ENCODE peak calls at places on chromosomes 5 and 9, in nine cellular contexts. D is ascending aorta, A is cardiac muscle cell, H is ovary, T is fibroblast of lung, B is vagina, N is GM23338, Y is tibial artery, I is BJ. S is an unnamed sample.

GRCh38 chr5:14365831-14366435 is 215.7 kb upstream of the OTULINL start:
- DNase-seq in D (no peak), B (no peak), Y (no peak), N (no peak), H (no peak), T (no peak), A (no peak), I (no peak), S (no peak)

GRCh38 chr9:106588601-106589000 is 274.4 kb upstream of the ZNF462 start:
- DNase-seq in Y (no peak), D (no peak), I (peak; percentile 23), T (peak; percentile 24), H (no peak), A (peak; percentile 19), B (no peak), N (peak; percentile 11), S (no peak)

GRCh38 chr5:149550608-149551226 is 522 bp downstream of the CSNK1A1 start:
- DNase-seq in A (no peak), B (no peak), I (no peak), D (no peak), H (peak; percentile 32), T (no peak), N (no peak), Y (peak; percentile 71), S (no peak)

GRCh38 chr5:90878549-90879196 is 320.1 kb downstream of the ADGRV1 start:
- DNase-seq in Y (no peak), D (no peak), T (peak; percentile 68), N (no peak), B (no peak), I (no peak), H (peak; percentile 45), A (peak; percentile 66), S (no peak)

GRCh38 chr9:116112236-116112635 is 41.4 kb upstream of the PAPPA start:
- DNase-seq in Y (no peak), I (no peak), H (no peak), A (peak; percentile 44), N (peak; percentile 29), D (no peak), B (no peak), T (peak; percentile 39), S (no peak)

GRCh38 chr5:53969331-53969730 is 341.0 kb downstream of the ARL15 start:
- DNase-seq in N (no peak), A (no peak), T (no peak), D (no peak), B (no peak), Y (no peak), I (no peak), H (no peak), S (no peak)

GRCh38 chr9:120303519-120303918 is 276.4 kb downstream of the CDK5RAP2 start:
- DNase-seq in Y (no peak), N (no peak), B (peak; percentile 74), A (no peak), T (no peak), I (no peak), D (no peak), H (no peak), S (no peak)

GRCh38 chr5:135823799-135824366 is 10.6 kb upstream of the SLC25A48 start:
- DNase-seq in N (no peak), B (peak; percentile 67), Y (no peak), H (no peak), D (no peak), T (no peak), A (peak; percentile 9), I (no peak), S (no peak)

GRCh38 chr9:70406446-70406862 is 8.0 kb downstream of the KLF9 start:
- DNase-seq in H (peak; percentile 45), I (no peak), Y (no peak), A (peak; percentile 71), B (no peak), N (peak; percentile 48), T (peak; percentile 63), D (no peak), S (no peak)

GRCh38 chr5:127936439-127936972 is 147.1 kb upstream of the SLC12A2 start:
- DNase-seq in I (no peak), T (no peak), H (no peak), N (no peak), A (no peak), D (no peak), B (no peak), Y (no peak), S (no peak)

GRCh38 chr9:106479679-106480078 is 383.3 kb upstream of the ZNF462 start:
- DNase-seq in H (no peak), A (peak; percentile 54), I (no peak), T (no peak), B (no peak), N (no peak), D (no peak), Y (no peak), S (no peak)

GRCh38 chr9:126522957-126523356 is 90.8 kb upstream of the LMX1B start:
- DNase-seq in Y (peak; percentile 57), B (no peak), A (no peak), I (no peak), H (no peak), D (no peak), T (no peak), N (no peak), S (no peak)
- H3K27me3 ChIP-seq in Y (peaks cover 76% of the 10 kb centered on the region), B (no peaks in the 10 kb centered on the region), A (peaks cover 6% of the 10 kb centered on the region), I (peaks cover 10% of the 10 kb centered on the region), H (no peaks in the 10 kb centered on the region), D (no peaks in the 10 kb centered on the region), T (peaks cover 20% of the 10 kb centered on the region), N (no peaks in the 10 kb centered on the region), S (peaks cover 3% of the 10 kb centered on the region)

GRCh38 chr9:84677080-84677479 is 7.6 kb downstream of the NTRK2 start:
- DNase-seq in T (no peak), I (no peak), A (no peak), N (no peak), Y (no peak), B (no peak), D (no peak), H (no peak), S (no peak)

GRCh38 chr9:84673806-84674205 is 4.3 kb downstream of the NTRK2 start:
- DNase-seq in B (no peak), Y (no peak), I (no peak), H (no peak), N (no peak), T (no peak), D (no peak), A (no peak), S (no peak)

GRCh38 chr9:84679571-84679970 is 10.0 kb downstream of the NTRK2 start:
- DNase-seq in H (no peak), B (no peak), N (no peak), I (no peak), Y (no peak), A (no peak), D (no peak), T (no peak), S (no peak)
- H3K27me3 ChIP-seq in H (no peaks in the 10 kb centered on the region), B (no peaks in the 10 kb centered on the region), N (peaks cover 2% of the 10 kb centered on the region), I (no peaks in the 10 kb centered on the region), Y (no peaks in the 10 kb centered on the region), A (no peaks in the 10 kb centered on the region), D (no peaks in the 10 kb centered on the region), T (no peaks in the 10 kb centered on the region), S (no peaks in the 10 kb centered on the region)

GRCh38 chr5:71719092-71719964 is at the start of gene CARTPT:
- DNase-seq in N (peak; percentile 91), Y (no peak), I (no peak), D (no peak), T (peak; percentile 7), A (peak; percentile 42), H (no peak), B (no peak), S (no peak)

GRCh38 chr5:71714911-71715310 is 4.2 kb upstream of the CARTPT start:
- DNase-seq in H (no peak), D (no peak), I (no peak), Y (no peak), B (no peak), N (no peak), A (no peak), T (no peak), S (no peak)
- H3K27me3 ChIP-seq in H (no peaks in the 10 kb centered on the region), D (no peaks in the 10 kb centered on the region), I (peaks cover 15% of the 10 kb centered on the region), Y (peaks cover 20% of the 10 kb centered on the region), B (peaks cover 7% of the 10 kb centered on the region), N (peaks cover 38% of the 10 kb centered on the region), A (peaks cover 84% of the 10 kb centered on the region), T (peaks cover 11% of the 10 kb centered on the region), S (no peaks in the 10 kb centered on the region)

DNA sequence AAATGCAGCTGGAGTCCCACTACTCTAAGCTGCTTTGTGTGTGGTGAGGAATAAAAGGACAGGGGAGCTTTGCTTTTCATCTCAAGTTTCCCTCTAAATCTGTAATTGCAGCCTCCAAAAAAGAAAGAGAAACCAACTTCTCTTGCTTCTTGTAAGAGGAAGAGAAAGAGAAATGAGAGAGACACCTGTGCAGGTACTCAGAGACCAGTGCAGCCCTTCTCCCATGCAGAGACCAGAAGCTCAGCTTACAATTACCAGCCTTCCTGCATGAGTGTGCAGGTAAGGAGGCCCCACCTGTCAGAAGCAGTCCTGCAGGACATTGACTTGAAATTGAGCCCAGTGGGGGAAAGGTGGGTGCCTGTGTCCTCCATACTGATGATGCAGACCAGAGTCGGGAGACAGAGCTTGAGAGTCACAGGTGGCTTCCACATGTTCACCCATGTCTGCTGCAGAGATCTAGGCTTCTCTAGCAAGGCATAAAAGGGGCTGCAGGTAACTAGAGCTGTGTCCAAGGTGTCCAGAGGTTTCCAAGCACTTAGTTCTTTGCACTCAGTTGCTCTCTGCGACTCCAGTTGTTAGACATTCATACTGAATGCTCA is 15.3 kb upstream of the MED10 start:
- DNase-seq in I (no peak), A (no peak), B (peak; percentile 61), N (no peak), T (no peak), Y (no peak), D (no peak), H (no peak), S (no peak)
- H3K27me3 ChIP-seq in I (no peaks in the 10 kb centered on the region), A (no peaks in the 10 kb centered on the region), B (no peaks in the 10 kb centered on the region), N (no peaks in the 10 kb centered on the region), T (no peaks in the 10 kb centered on the region), Y (peaks cover 43% of the 10 kb centered on the region), D (no peaks in the 10 kb centered on the region), H (no peaks in the 10 kb centered on the region), S (no peaks in the 10 kb centered on the region)

GRCh38 chr5:171607863-171608262 is 177.8 kb upstream of the SMIM23 start:
- DNase-seq in Y (no peak), T (no peak), A (no peak), H (no peak), N (no peak), D (no peak), B (no peak), I (no peak), S (no peak)

GRCh38 chr5:171610053-171610452 is 175.6 kb upstream of the SMIM23 start:
- DNase-seq in B (no peak), N (no peak), D (no peak), I (no peak), A (no peak), H (no peak), Y (no peak), T (no peak), S (no peak)

GRCh38 chr5:171614511-171614910 is 171.1 kb upstream of the SMIM23 start:
- DNase-seq in I (no peak), N (no peak), T (no peak), A (no peak), H (no peak), B (no peak), D (no peak), Y (no peak), S (no peak)

GRCh38 chr5:171612749-171613148 is 172.9 kb upstream of the SMIM23 start:
- DNase-seq in B (no peak), A (no peak), Y (no peak), I (no peak), N (no peak), D (no peak), H (no peak), T (no peak), S (no peak)

DNA sequence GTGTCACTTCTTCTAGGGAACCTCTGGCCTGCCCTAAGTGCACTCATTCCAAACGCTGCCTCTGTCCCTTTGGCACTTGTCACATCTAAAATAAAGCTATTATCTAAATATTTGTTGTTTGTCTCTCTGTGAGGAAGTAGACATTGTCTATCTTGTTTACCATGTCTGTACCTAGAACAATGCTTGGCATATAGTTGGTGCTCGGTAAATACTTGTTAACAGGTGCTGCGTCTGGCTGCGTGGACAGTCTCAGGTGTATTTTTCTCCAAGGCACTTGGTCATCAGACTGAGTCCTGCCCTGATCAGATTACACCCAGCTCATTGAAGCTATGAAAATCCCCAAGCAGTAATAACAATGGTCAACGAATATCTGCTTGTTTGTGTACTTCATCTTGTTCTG is 174.9 kb upstream of the SMIM23 start:
- DNase-seq in B (no peak), D (no peak), A (no peak), T (no peak), H (no peak), N (no peak), I (no peak), Y (no peak), S (no peak)
- H3K27me3 ChIP-seq in B (no peaks in the 10 kb centered on the region), D (no peaks in the 10 kb centered on the region), A (no peaks in the 10 kb centered on the region), T (peaks cover 11% of the 10 kb centered on the region), H (no peaks in the 10 kb centered on the region), N (no peaks in the 10 kb centered on the region), I (peaks cover 14% of the 10 kb centered on the region), Y (peaks cover 33% of the 10 kb centered on the region), S (no peaks in the 10 kb centered on the region)

S was measured in pancreas.